ENCODE peak calls at places on chromosomes 2 and 18, in five cellular contexts. Q is left lung; T is activated CD4-positive, alpha-beta T cell treated with anti-CD3 and anti-CD28 coated beads, Interleukin-2, amount 50 U/mL, for 1 hour; I is kidney tubule cell; C is prostate gland. S is an unnamed sample.

GRCh38 chr2:20164061-20164733 is 60.7 kb downstream of the SDC1 start:
- DNase-seq in Q (no peak), T (no peak), I (no peak), C (no peak), S (no peak)

GRCh38 chr18:23585007-23585871 is 1.1 kb downstream of the NPC1 start:
- DNase-seq in Q (no peak), T (no peak), I (peak), C (peak), S (no peak)

GRCh38 chr2:238155051-238155760 is 3.6 kb upstream of the ERFE start:
- DNase-seq in Q (peak), T (no peak), I (peak), C (no peak), S (no peak)

GRCh38 chr2:146527166-146527565 is 1317.7 kb upstream of the ACVR2A start:
- DNase-seq in Q (no peak), T (no peak), I (no peak), C (no peak), S (no peak)

GRCh38 chr2:149732001-149732685 is 144.6 kb upstream of the MMADHC start:
- DNase-seq in Q (no peak), T (no peak), I (peak), C (no peak), S (no peak)

GRCh38 chr18:28108254-28108653 is 68.7 kb downstream of the CDH2 start:
- DNase-seq in Q (no peak), T (no peak), I (no peak), C (no peak), S (no peak)

GRCh38 chr2:190649798-190650390 is 1.0 kb downstream of the NAB1 start:
- DNase-seq in Q (no peak), T (no peak), I (peak), C (no peak), S (no peak)

GRCh38 chr2:176392125-176392704 is 123.0 kb downstream of the MTX2 start:
- DNase-seq in Q (no peak), T (no peak), I (no peak), C (peak), S (no peak)

GRCh38 chr2:149180226-149180875 is 141.9 kb downstream of the LYPD6B start:
- DNase-seq in Q (no peak), T (no peak), I (no peak), C (no peak), S (no peak)

GRCh38 chr2:170247882-170248393 is 70.0 kb downstream of the MYO3B start:
- DNase-seq in Q (no peak), T (no peak), I (no peak), C (no peak), S (no peak)

GRCh38 chr2:85678794-85679672 is 11.0 kb upstream of the SFTPB start:
- DNase-seq in Q (peak), T (peak), I (peak), C (peak), S (peak)

GRCh38 chr2:96940026-96940601 is 46.3 kb downstream of the FAM178B start:
- DNase-seq in Q (peak), T (no peak), I (no peak), C (no peak), S (no peak)

GRCh38 chr2:207395535-207396251 is 134.1 kb upstream of the CREB1 start:
- DNase-seq in Q (no peak), T (no peak), I (peak), C (no peak), S (no peak)

GRCh38 chr2:19801367-19802087 is 100.3 kb downstream of the TTC32 start:
- DNase-seq in Q (peak), T (no peak), I (peak), C (peak), S (no peak)

GRCh38 chr2:20205915-20206524 is 18.9 kb downstream of the SDC1 start:
- DNase-seq in Q (peak), T (no peak), I (no peak), C (no peak), S (no peak)

GRCh38 chr2:105521616-105522015 is 122.8 kb upstream of the FHL2 start:
- DNase-seq in Q (no peak), T (no peak), I (no peak), C (no peak), S (no peak)

GRCh38 chr2:75360945-75361344 is 161.6 kb upstream of the TACR1 start:
- DNase-seq in Q (no peak), T (no peak), I (no peak), C (no peak), S (no peak)

GRCh38 chr2:2662037-2662846 is 331.2 kb upstream of the MYT1L start:
- DNase-seq in Q (no peak), T (no peak), I (no peak), C (peak), S (no peak)